ENCODE peak calls at places on chromosomes 4 and X, in four cellular contexts. G, Y, C and P are unnamed samples.

GRCh38 chr4:157739237-157739636 is 433.6 kb downstream of the GASK1B start:
- DNase-seq in G (peak; percentile 6), Y (peak; percentile 28), C (peak; percentile 13), P (peak; percentile 26)

GRCh38 chrX:131821945-131822622 is 201.0 kb upstream of the STK26 start:
- DNase-seq in G (peak; percentile 82), Y (no peak), C (no peak), P (peak; percentile 59)

GRCh38 chr4:13367691-13368090 is 116.4 kb downstream of the RAB28 start:
- DNase-seq in G (no peak), Y (no peak), C (no peak), P (no peak)

GRCh38 chr4:8353912-8354453 is 84.4 kb downstream of the HTRA3 start:
- DNase-seq in G (no peak), Y (peak; percentile 84), C (peak; percentile 70), P (peak; percentile 90)

GRCh38 chr4:120750152-120750525 is 172.4 kb downstream of the PRDM5 start:
- DNase-seq in G (no peak), Y (no peak), C (no peak), P (no peak)

GRCh38 chr4:39526810-39527295 is 386 bp downstream of the UGDH start:
- DNase-seq in G (no peak), Y (peak; percentile 29), C (peak; percentile 41), P (peak; percentile 9)

GRCh38 chr4:170884965-170885583 is 795.3 kb upstream of the AADAT start:
- DNase-seq in G (no peak), Y (no peak), C (no peak), P (no peak)

GRCh38 chr4:25712611-25713010 is 57.0 kb downstream of the SLC34A2 start:
- DNase-seq in G (no peak), Y (no peak), C (no peak), P (no peak)

GRCh38 chr4:89719536-89719935 is 117.4 kb downstream of the SNCA start:
- DNase-seq in G (no peak), Y (no peak), C (no peak), P (no peak)

GRCh38 chr4:88724406-88724805 is 26.8 kb upstream of the NAP1L5 start:
- DNase-seq in G (no peak), Y (no peak), C (no peak), P (no peak)

GRCh38 chrX:152601848-152602616 is 35.7 kb upstream of the GABRQ start:
- DNase-seq in G (no peak), Y (no peak), C (peak; percentile 58), P (peak; percentile 56)

GRCh38 chrX:47226071-47226470 is 6.7 kb upstream of the USP11 start:
- DNase-seq in G (no peak), Y (no peak), C (no peak), P (no peak)